ENCODE peak calls at places on chromosomes 11 and 22, in four cellular contexts. F is SK-N-DZ, Z is HS-5, P is hypothalamus. U is an unnamed sample.

GRCh38 chr22:28977481-28977971 is 84.1 kb downstream of the C22orf31 start:
- DNase-seq in F (no peak), Z (no peak), P (no peak), U (peak)

GRCh38 chr11:11445441-11446185 is 92.6 kb upstream of the CSNK2A3 start:
- DNase-seq in F (no peak), Z (no peak), P (no peak), U (no peak)

GRCh38 chr22:36197065-36197440 is 4.6 kb downstream of the APOL4 start:
- DNase-seq in F (peak), Z (no peak), P (no peak), U (no peak)

GRCh38 chr11:4044971-4045646 is 49.5 kb upstream of the RRM1 start:
- DNase-seq in F (peak), Z (no peak), P (peak), U (no peak)

GRCh38 chr11:123057604-123058305 is 4.2 kb downstream of the HSPA8 start:
- DNase-seq in F (no peak), Z (no peak), P (no peak), U (no peak)

GRCh38 chr11:67640021-67640757 is 626 bp upstream of the TBX10 start:
- DNase-seq in F (peak), Z (no peak), P (no peak), U (peak)

GRCh38 chr22:18033204-18033998 is 9.0 kb upstream of the MICAL3 start:
- DNase-seq in F (no peak), Z (no peak), P (no peak), U (peak)

GRCh38 chr22:43889366-43890253 is 2.2 kb downstream of the PNPLA5 start:
- DNase-seq in F (no peak), Z (no peak), P (no peak), U (peak)

GRCh38 chr11:21811572-21811971 is 381.3 kb upstream of the ANO5 start:
- DNase-seq in F (peak), Z (no peak), P (no peak), U (no peak)

GRCh38 chr11:6598555-6598954 is 4.9 kb downstream of the RRP8 start:
- DNase-seq in F (no peak), Z (no peak), P (no peak), U (no peak)

GRCh38 chr11:134149371-134149770 is 74.4 kb downstream of the NCAPD3 start:
- DNase-seq in F (no peak), Z (no peak), P (no peak), U (no peak)

GRCh38 chr22:23023294-23023693 is 47.0 kb upstream of the GNAZ start:
- DNase-seq in F (no peak), Z (no peak), P (no peak), U (no peak)

GRCh38 chr11:70018816-70019215 is 59.3 kb upstream of the ANO1 start:
- DNase-seq in F (no peak), Z (no peak), P (no peak), U (no peak)

U was measured in GM03348.